ENCODE peak calls at places on chromosomes 11 and 22, in eight cellular contexts. J is KG1; P is amniotic stem cell; U is CD8-positive, alpha-beta memory T cell; N is germinal center; E is HT1080; X is colonic mucosa; C is activated T-cell treated with anti-CD3 and anti-CD28 coated beads, Interleukin-2, amount 50 U/mL, for 72 hours. D is an unnamed sample.

GRCh38 chr22:28239941-28240340 is 320.9 kb upstream of the PITPNB start:
- DNase-seq in J (no peak), P (no peak), U (no peak), N (no peak), E (no peak), X (no peak), C (no peak), D (no peak)

GRCh38 chr11:34303028-34303427 is 54.8 kb downstream of the ABTB2 start:
- DNase-seq in J (no peak), P (no peak), U (no peak), N (no peak), E (peak), X (no peak), C (no peak), D (no peak)

GRCh38 chr11:73139476-73140198 is 2.5 kb downstream of the FCHSD2 start:
- DNase-seq in J (no peak), P (no peak), U (no peak), N (no peak), E (peak), X (no peak), C (no peak), D (no peak)

GRCh38 chr11:102345923-102346322 is 1.1 kb upstream of the BIRC2 start:
- DNase-seq in J (no peak), P (peak), U (peak), N (no peak), E (peak), X (no peak), C (peak), D (no peak)

GRCh38 chr11:9757809-9758675 is 94.2 kb downstream of the SWAP70 start:
- DNase-seq in J (peak), P (peak), U (peak), N (peak), E (peak), X (peak), C (peak), D (peak)

GRCh38 chr11:128424271-128424709 is 163.1 kb downstream of the ETS1 start:
- DNase-seq in J (no peak), P (no peak), U (no peak), N (no peak), E (no peak), X (peak), C (no peak), D (peak)

GRCh38 chr22:29225422-29226090 is 19.9 kb downstream of the EMID1 start:
- DNase-seq in J (no peak), P (no peak), U (no peak), N (no peak), E (peak), X (peak), C (no peak), D (peak)

GRCh38 chr11:123645576-123645975 is 8.8 kb downstream of the SCN3B start:
- DNase-seq in J (no peak), P (no peak), U (no peak), N (no peak), E (no peak), X (no peak), C (no peak), D (no peak)

GRCh38 chr11:31915867-31916266 is 104.7 kb upstream of the PAX6 start:
- DNase-seq in J (no peak), P (no peak), U (no peak), N (no peak), E (no peak), X (no peak), C (no peak), D (no peak)

GRCh38 chr11:116601734-116602636 is 170.8 kb downstream of the BUD13 start:
- DNase-seq in J (no peak), P (no peak), U (no peak), N (no peak), E (peak), X (no peak), C (no peak), D (no peak)

GRCh38 chr11:24624432-24624831 is 127.6 kb downstream of the LUZP2 start:
- DNase-seq in J (no peak), P (no peak), U (no peak), N (no peak), E (no peak), X (no peak), C (no peak), D (no peak)

GRCh38 chr22:50422961-50423815 is 51.6 kb downstream of the SBF1 start:
- DNase-seq in J (no peak), P (no peak), U (no peak), N (no peak), E (no peak), X (no peak), C (no peak), D (no peak)

GRCh38 chr11:102120006-102120405 is 9.8 kb downstream of the YAP1 start:
- DNase-seq in J (no peak), P (no peak), U (no peak), N (no peak), E (no peak), X (no peak), C (no peak), D (no peak)

GRCh38 chr11:79018371-79018849 is 422.4 kb downstream of the TENM4 start:
- DNase-seq in J (no peak), P (peak), U (no peak), N (no peak), E (peak), X (no peak), C (no peak), D (no peak)

GRCh38 chr11:119377961-119378667 is 3.4 kb downstream of the USP2 start:
- DNase-seq in J (no peak), P (no peak), U (no peak), N (no peak), E (no peak), X (no peak), C (no peak), D (no peak)

GRCh38 chr11:73651252-73651651 is 4.9 kb downstream of the PLEKHB1 start:
- DNase-seq in J (no peak), P (no peak), U (no peak), N (no peak), E (no peak), X (no peak), C (no peak), D (no peak)

GRCh38 chr22:19174106-19175025 is 4.2 kb downstream of the SLC25A1 start:
- DNase-seq in J (no peak), P (peak), U (no peak), N (peak), E (peak), X (no peak), C (no peak), D (peak)

GRCh38 chr11:44632466-44633123 is 67.1 kb downstream of the CD82 start:
- DNase-seq in J (no peak), P (no peak), U (no peak), N (peak), E (peak), X (peak), C (peak), D (peak)

GRCh38 chr11:13010737-13011342 is 1.7 kb downstream of the RASSF10 start:
- DNase-seq in J (no peak), P (no peak), U (no peak), N (no peak), E (no peak), X (peak), C (no peak), D (no peak)

D was measured in body of pancreas.